ENCODE peak calls at places on chromosomes 7 and 10, in eight cellular contexts. One of them, this sample, is unnamed.

GRCh38 chr10:20890491-20891337 is 6.4 kb downstream of the NEBL start:
- DNase-seq in stimulated activated CD8-positive, alpha-beta memory T cell treated with anti-CD3 and anti-CD28 coated beads, Interleukin-7, amount 100 ng/mL, for 4 hours: no peak
- DNase-seq in amygdala: no peak
- DNase-seq in T-cell: no peak
- DNase-seq in SJCRH30: peak; percentile 71
- DNase-seq in brain microvascular endothelial cell: peak; percentile 71
- DNase-seq in glomerular endothelial cell: no peak
- DNase-seq in stimulated activated naive CD8-positive, alpha-beta T cell treated with anti-CD3 and anti-CD28 coated beads, Interleukin-15, Interleukin-2, amounts not matched to agents 100 U/mL and 50 U/mL, for 24 hours: no peak
- DNase-seq in this sample: no peak

GRCh38 chr10:53904506-53905241 is 896.4 kb downstream of the PCDH15 start:
- DNase-seq in stimulated activated CD8-positive, alpha-beta memory T cell treated with anti-CD3 and anti-CD28 coated beads, Interleukin-7, amount 100 ng/mL, for 4 hours: no peak
- DNase-seq in amygdala: no peak
- DNase-seq in T-cell: no peak
- DNase-seq in SJCRH30: no peak
- DNase-seq in brain microvascular endothelial cell: no peak
- DNase-seq in glomerular endothelial cell: no peak
- DNase-seq in stimulated activated naive CD8-positive, alpha-beta T cell treated with anti-CD3 and anti-CD28 coated beads, Interleukin-15, Interleukin-2, amounts not matched to agents 100 U/mL and 50 U/mL, for 24 hours: no peak
- DNase-seq in this sample: no peak

GRCh38 chr10:43390791-43391190 is 18.2 kb downstream of the HNRNPF start:
- DNase-seq in stimulated activated CD8-positive, alpha-beta memory T cell treated with anti-CD3 and anti-CD28 coated beads, Interleukin-7, amount 100 ng/mL, for 4 hours: no peak
- DNase-seq in amygdala: peak; percentile 70
- DNase-seq in T-cell: no peak
- DNase-seq in SJCRH30: no peak
- DNase-seq in brain microvascular endothelial cell: peak; percentile 38
- DNase-seq in glomerular endothelial cell: no peak
- DNase-seq in stimulated activated naive CD8-positive, alpha-beta T cell treated with anti-CD3 and anti-CD28 coated beads, Interleukin-15, Interleukin-2, amounts not matched to agents 100 U/mL and 50 U/mL, for 24 hours: no peak
- DNase-seq in this sample: no peak

GRCh38 chr7:141731476-141732149 is 6.5 kb upstream of the SSBP1 start:
- DNase-seq in stimulated activated CD8-positive, alpha-beta memory T cell treated with anti-CD3 and anti-CD28 coated beads, Interleukin-7, amount 100 ng/mL, for 4 hours: no peak
- DNase-seq in amygdala: no peak
- DNase-seq in T-cell: no peak
- DNase-seq in SJCRH30: no peak
- DNase-seq in brain microvascular endothelial cell: no peak
- DNase-seq in glomerular endothelial cell: no peak
- DNase-seq in stimulated activated naive CD8-positive, alpha-beta T cell treated with anti-CD3 and anti-CD28 coated beads, Interleukin-15, Interleukin-2, amounts not matched to agents 100 U/mL and 50 U/mL, for 24 hours: no peak
- DNase-seq in this sample: no peak

GRCh38 chr7:136293841-136294391 is 316.8 kb upstream of the MTPN start:
- DNase-seq in stimulated activated CD8-positive, alpha-beta memory T cell treated with anti-CD3 and anti-CD28 coated beads, Interleukin-7, amount 100 ng/mL, for 4 hours: no peak
- DNase-seq in amygdala: no peak
- DNase-seq in T-cell: no peak
- DNase-seq in SJCRH30: no peak
- DNase-seq in brain microvascular endothelial cell: no peak
- DNase-seq in glomerular endothelial cell: no peak
- DNase-seq in stimulated activated naive CD8-positive, alpha-beta T cell treated with anti-CD3 and anti-CD28 coated beads, Interleukin-15, Interleukin-2, amounts not matched to agents 100 U/mL and 50 U/mL, for 24 hours: no peak
- DNase-seq in this sample: no peak

GRCh38 chr7:23893942-23894890 is 184.2 kb downstream of the STK31 start:
- DNase-seq in stimulated activated CD8-positive, alpha-beta memory T cell treated with anti-CD3 and anti-CD28 coated beads, Interleukin-7, amount 100 ng/mL, for 4 hours: peak; percentile 3
- DNase-seq in amygdala: no peak
- DNase-seq in T-cell: no peak
- DNase-seq in SJCRH30: peak; percentile 12
- DNase-seq in brain microvascular endothelial cell: peak; percentile 32
- DNase-seq in glomerular endothelial cell: no peak
- DNase-seq in stimulated activated naive CD8-positive, alpha-beta T cell treated with anti-CD3 and anti-CD28 coated beads, Interleukin-15, Interleukin-2, amounts not matched to agents 100 U/mL and 50 U/mL, for 24 hours: peak; percentile 69
- DNase-seq in this sample: no peak

GRCh38 chr7:84196007-84196551 is 1.5 kb upstream of the SEMA3A start:
- DNase-seq in stimulated activated CD8-positive, alpha-beta memory T cell treated with anti-CD3 and anti-CD28 coated beads, Interleukin-7, amount 100 ng/mL, for 4 hours: no peak
- DNase-seq in amygdala: no peak
- DNase-seq in T-cell: no peak
- DNase-seq in SJCRH30: peak; percentile 65
- DNase-seq in brain microvascular endothelial cell: no peak
- DNase-seq in glomerular endothelial cell: no peak
- DNase-seq in stimulated activated naive CD8-positive, alpha-beta T cell treated with anti-CD3 and anti-CD28 coated beads, Interleukin-15, Interleukin-2, amounts not matched to agents 100 U/mL and 50 U/mL, for 24 hours: no peak
- DNase-seq in this sample: no peak

GRCh38 chr10:114026189-114027040 is 17.3 kb upstream of the ADRB1 start:
- DNase-seq in stimulated activated CD8-positive, alpha-beta memory T cell treated with anti-CD3 and anti-CD28 coated beads, Interleukin-7, amount 100 ng/mL, for 4 hours: no peak
- DNase-seq in amygdala: no peak
- DNase-seq in T-cell: no peak
- DNase-seq in SJCRH30: peak; percentile 26
- DNase-seq in brain microvascular endothelial cell: peak; percentile 78
- DNase-seq in glomerular endothelial cell: peak; percentile 37
- DNase-seq in stimulated activated naive CD8-positive, alpha-beta T cell treated with anti-CD3 and anti-CD28 coated beads, Interleukin-15, Interleukin-2, amounts not matched to agents 100 U/mL and 50 U/mL, for 24 hours: no peak
- DNase-seq in this sample: no peak

GRCh38 chr7:101162551-101163280 is 2.7 kb downstream of the VGF start:
- DNase-seq in stimulated activated CD8-positive, alpha-beta memory T cell treated with anti-CD3 and anti-CD28 coated beads, Interleukin-7, amount 100 ng/mL, for 4 hours: no peak
- DNase-seq in amygdala: no peak
- DNase-seq in T-cell: no peak
- DNase-seq in SJCRH30: peak; percentile 69
- DNase-seq in brain microvascular endothelial cell: no peak
- DNase-seq in glomerular endothelial cell: no peak
- DNase-seq in stimulated activated naive CD8-positive, alpha-beta T cell treated with anti-CD3 and anti-CD28 coated beads, Interleukin-15, Interleukin-2, amounts not matched to agents 100 U/mL and 50 U/mL, for 24 hours: peak; percentile 35
- DNase-seq in this sample: no peak

GRCh38 chr10:127904931-127905622 is 1.8 kb upstream of the PTPRE start:
- DNase-seq in stimulated activated CD8-positive, alpha-beta memory T cell treated with anti-CD3 and anti-CD28 coated beads, Interleukin-7, amount 100 ng/mL, for 4 hours: no peak
- DNase-seq in amygdala: no peak
- DNase-seq in T-cell: no peak
- DNase-seq in SJCRH30: no peak
- DNase-seq in brain microvascular endothelial cell: no peak
- DNase-seq in glomerular endothelial cell: no peak
- DNase-seq in stimulated activated naive CD8-positive, alpha-beta T cell treated with anti-CD3 and anti-CD28 coated beads, Interleukin-15, Interleukin-2, amounts not matched to agents 100 U/mL and 50 U/mL, for 24 hours: no peak
- DNase-seq in this sample: no peak

GRCh38 chr10:104297697-104298660 is 29.0 kb downstream of the GSTO2 start:
- DNase-seq in stimulated activated CD8-positive, alpha-beta memory T cell treated with anti-CD3 and anti-CD28 coated beads, Interleukin-7, amount 100 ng/mL, for 4 hours: no peak
- DNase-seq in amygdala: no peak
- DNase-seq in T-cell: peak; percentile 36
- DNase-seq in SJCRH30: peak; percentile 44
- DNase-seq in brain microvascular endothelial cell: peak; percentile 84
- DNase-seq in glomerular endothelial cell: no peak
- DNase-seq in stimulated activated naive CD8-positive, alpha-beta T cell treated with anti-CD3 and anti-CD28 coated beads, Interleukin-15, Interleukin-2, amounts not matched to agents 100 U/mL and 50 U/mL, for 24 hours: peak; percentile 66
- DNase-seq in this sample: no peak

GRCh38 chr7:99504281-99504602 is 220 bp upstream of the ZKSCAN5 start:
- DNase-seq in stimulated activated CD8-positive, alpha-beta memory T cell treated with anti-CD3 and anti-CD28 coated beads, Interleukin-7, amount 100 ng/mL, for 4 hours: no peak
- DNase-seq in amygdala: no peak
- DNase-seq in T-cell: no peak
- DNase-seq in SJCRH30: peak; percentile 98
- DNase-seq in brain microvascular endothelial cell: peak; percentile 98
- DNase-seq in glomerular endothelial cell: no peak
- DNase-seq in stimulated activated naive CD8-positive, alpha-beta T cell treated with anti-CD3 and anti-CD28 coated beads, Interleukin-15, Interleukin-2, amounts not matched to agents 100 U/mL and 50 U/mL, for 24 hours: no peak
- DNase-seq in this sample: peak; percentile 94

GRCh38 chr10:44983066-44983894 is 4.7 kb upstream of the DEPP1 start:
- DNase-seq in stimulated activated CD8-positive, alpha-beta memory T cell treated with anti-CD3 and anti-CD28 coated beads, Interleukin-7, amount 100 ng/mL, for 4 hours: no peak
- DNase-seq in amygdala: no peak
- DNase-seq in T-cell: no peak
- DNase-seq in SJCRH30: no peak
- DNase-seq in brain microvascular endothelial cell: no peak
- DNase-seq in glomerular endothelial cell: no peak
- DNase-seq in stimulated activated naive CD8-positive, alpha-beta T cell treated with anti-CD3 and anti-CD28 coated beads, Interleukin-15, Interleukin-2, amounts not matched to agents 100 U/mL and 50 U/mL, for 24 hours: no peak
- DNase-seq in this sample: no peak

GRCh38 chr7:155813125-155813524 is 862 bp upstream of the SHH start:
- DNase-seq in stimulated activated CD8-positive, alpha-beta memory T cell treated with anti-CD3 and anti-CD28 coated beads, Interleukin-7, amount 100 ng/mL, for 4 hours: no peak
- DNase-seq in amygdala: no peak
- DNase-seq in T-cell: no peak
- DNase-seq in SJCRH30: no peak
- DNase-seq in brain microvascular endothelial cell: no peak
- DNase-seq in glomerular endothelial cell: no peak
- DNase-seq in stimulated activated naive CD8-positive, alpha-beta T cell treated with anti-CD3 and anti-CD28 coated beads, Interleukin-15, Interleukin-2, amounts not matched to agents 100 U/mL and 50 U/mL, for 24 hours: no peak
- DNase-seq in this sample: no peak

GRCh38 chr10:125035588-125036298 is 93.8 kb downstream of the ZRANB1 start:
- DNase-seq in stimulated activated CD8-positive, alpha-beta memory T cell treated with anti-CD3 and anti-CD28 coated beads, Interleukin-7, amount 100 ng/mL, for 4 hours: no peak
- DNase-seq in amygdala: no peak
- DNase-seq in T-cell: no peak
- DNase-seq in SJCRH30: no peak
- DNase-seq in brain microvascular endothelial cell: no peak
- DNase-seq in glomerular endothelial cell: no peak
- DNase-seq in stimulated activated naive CD8-positive, alpha-beta T cell treated with anti-CD3 and anti-CD28 coated beads, Interleukin-15, Interleukin-2, amounts not matched to agents 100 U/mL and 50 U/mL, for 24 hours: no peak
- DNase-seq in this sample: no peak

GRCh38 chr10:79084972-79085597 is 16.3 kb downstream of the ZMIZ1 start:
- DNase-seq in stimulated activated CD8-positive, alpha-beta memory T cell treated with anti-CD3 and anti-CD28 coated beads, Interleukin-7, amount 100 ng/mL, for 4 hours: no peak
- DNase-seq in amygdala: no peak
- DNase-seq in T-cell: no peak
- DNase-seq in SJCRH30: no peak
- DNase-seq in brain microvascular endothelial cell: no peak
- DNase-seq in glomerular endothelial cell: no peak
- DNase-seq in stimulated activated naive CD8-positive, alpha-beta T cell treated with anti-CD3 and anti-CD28 coated beads, Interleukin-15, Interleukin-2, amounts not matched to agents 100 U/mL and 50 U/mL, for 24 hours: no peak
- DNase-seq in this sample: no peak

GRCh38 chr10:79491171-79491835 is 21.0 kb upstream of the EIF5AL1 start:
- DNase-seq in stimulated activated CD8-positive, alpha-beta memory T cell treated with anti-CD3 and anti-CD28 coated beads, Interleukin-7, amount 100 ng/mL, for 4 hours: no peak
- DNase-seq in amygdala: no peak
- DNase-seq in T-cell: no peak
- DNase-seq in SJCRH30: no peak
- DNase-seq in brain microvascular endothelial cell: no peak
- DNase-seq in glomerular endothelial cell: no peak
- DNase-seq in stimulated activated naive CD8-positive, alpha-beta T cell treated with anti-CD3 and anti-CD28 coated beads, Interleukin-15, Interleukin-2, amounts not matched to agents 100 U/mL and 50 U/mL, for 24 hours: no peak
- DNase-seq in this sample: no peak

GRCh38 chr10:49334993-49335972 is 36.3 kb downstream of the C10orf71 start:
- DNase-seq in stimulated activated CD8-positive, alpha-beta memory T cell treated with anti-CD3 and anti-CD28 coated beads, Interleukin-7, amount 100 ng/mL, for 4 hours: no peak
- DNase-seq in amygdala: no peak
- DNase-seq in T-cell: no peak
- DNase-seq in SJCRH30: no peak
- DNase-seq in brain microvascular endothelial cell: no peak
- DNase-seq in glomerular endothelial cell: no peak
- DNase-seq in stimulated activated naive CD8-positive, alpha-beta T cell treated with anti-CD3 and anti-CD28 coated beads, Interleukin-15, Interleukin-2, amounts not matched to agents 100 U/mL and 50 U/mL, for 24 hours: no peak
- DNase-seq in this sample: no peak

GRCh38 chr7:29328050-29328449 is 133.5 kb downstream of the CHN2 start:
- DNase-seq in stimulated activated CD8-positive, alpha-beta memory T cell treated with anti-CD3 and anti-CD28 coated beads, Interleukin-7, amount 100 ng/mL, for 4 hours: no peak
- DNase-seq in amygdala: no peak
- DNase-seq in T-cell: no peak
- DNase-seq in SJCRH30: no peak
- DNase-seq in brain microvascular endothelial cell: no peak
- DNase-seq in glomerular endothelial cell: no peak
- DNase-seq in stimulated activated naive CD8-positive, alpha-beta T cell treated with anti-CD3 and anti-CD28 coated beads, Interleukin-15, Interleukin-2, amounts not matched to agents 100 U/mL and 50 U/mL, for 24 hours: no peak
- DNase-seq in this sample: no peak

GRCh38 chr7:85074-85945 is 107.1 kb upstream of the FAM20C start:
- DNase-seq in stimulated activated CD8-positive, alpha-beta memory T cell treated with anti-CD3 and anti-CD28 coated beads, Interleukin-7, amount 100 ng/mL, for 4 hours: no peak
- DNase-seq in amygdala: no peak
- DNase-seq in T-cell: no peak
- DNase-seq in SJCRH30: no peak
- DNase-seq in brain microvascular endothelial cell: no peak
- DNase-seq in glomerular endothelial cell: no peak
- DNase-seq in stimulated activated naive CD8-positive, alpha-beta T cell treated with anti-CD3 and anti-CD28 coated beads, Interleukin-15, Interleukin-2, amounts not matched to agents 100 U/mL and 50 U/mL, for 24 hours: no peak
- DNase-seq in this sample: no peak

GRCh38 chr10:5538446-5538845 is 13.7 kb downstream of the CALML3 start:
- DNase-seq in stimulated activated CD8-positive, alpha-beta memory T cell treated with anti-CD3 and anti-CD28 coated beads, Interleukin-7, amount 100 ng/mL, for 4 hours: no peak
- DNase-seq in amygdala: no peak
- DNase-seq in T-cell: no peak
- DNase-seq in SJCRH30: no peak
- DNase-seq in brain microvascular endothelial cell: no peak
- DNase-seq in glomerular endothelial cell: no peak
- DNase-seq in stimulated activated naive CD8-positive, alpha-beta T cell treated with anti-CD3 and anti-CD28 coated beads, Interleukin-15, Interleukin-2, amounts not matched to agents 100 U/mL and 50 U/mL, for 24 hours: no peak
- DNase-seq in this sample: no peak

GRCh38 chr7:50791921-50792341 is 9.2 kb upstream of the GRB10 start:
- DNase-seq in stimulated activated CD8-positive, alpha-beta memory T cell treated with anti-CD3 and anti-CD28 coated beads, Interleukin-7, amount 100 ng/mL, for 4 hours: no peak
- DNase-seq in amygdala: no peak
- DNase-seq in T-cell: no peak
- DNase-seq in SJCRH30: no peak
- DNase-seq in brain microvascular endothelial cell: peak; percentile 54
- DNase-seq in glomerular endothelial cell: no peak
- DNase-seq in stimulated activated naive CD8-positive, alpha-beta T cell treated with anti-CD3 and anti-CD28 coated beads, Interleukin-15, Interleukin-2, amounts not matched to agents 100 U/mL and 50 U/mL, for 24 hours: no peak
- DNase-seq in this sample: no peak

GRCh38 chr7:77798394-77799077 is at the start of the genes PHTF2 and TMEM60:
- DNase-seq in stimulated activated CD8-positive, alpha-beta memory T cell treated with anti-CD3 and anti-CD28 coated beads, Interleukin-7, amount 100 ng/mL, for 4 hours: peak; percentile 91
- DNase-seq in amygdala: peak; percentile 99
- DNase-seq in T-cell: peak; percentile 95
- DNase-seq in SJCRH30: peak; percentile 100
- DNase-seq in brain microvascular endothelial cell: peak; percentile 100
- DNase-seq in glomerular endothelial cell: peak; percentile 99
- DNase-seq in stimulated activated naive CD8-positive, alpha-beta T cell treated with anti-CD3 and anti-CD28 coated beads, Interleukin-15, Interleukin-2, amounts not matched to agents 100 U/mL and 50 U/mL, for 24 hours: peak; percentile 94
- DNase-seq in this sample: peak; percentile 98

GRCh38 chr10:96721207-96721572 is 876 bp upstream of the PIK3AP1 start:
- DNase-seq in stimulated activated CD8-positive, alpha-beta memory T cell treated with anti-CD3 and anti-CD28 coated beads, Interleukin-7, amount 100 ng/mL, for 4 hours: no peak
- DNase-seq in amygdala: no peak
- DNase-seq in T-cell: no peak
- DNase-seq in SJCRH30: peak; percentile 10
- DNase-seq in brain microvascular endothelial cell: no peak
- DNase-seq in glomerular endothelial cell: no peak
- DNase-seq in stimulated activated naive CD8-positive, alpha-beta T cell treated with anti-CD3 and anti-CD28 coated beads, Interleukin-15, Interleukin-2, amounts not matched to agents 100 U/mL and 50 U/mL, for 24 hours: no peak
- DNase-seq in this sample: no peak

GRCh38 chr7:8035647-8036518 is 67.3 kb downstream of the GLCCI1 start:
- DNase-seq in stimulated activated CD8-positive, alpha-beta memory T cell treated with anti-CD3 and anti-CD28 coated beads, Interleukin-7, amount 100 ng/mL, for 4 hours: no peak
- DNase-seq in amygdala: no peak
- DNase-seq in T-cell: no peak
- DNase-seq in SJCRH30: peak; percentile 41
- DNase-seq in brain microvascular endothelial cell: peak; percentile 19
- DNase-seq in glomerular endothelial cell: no peak
- DNase-seq in stimulated activated naive CD8-positive, alpha-beta T cell treated with anti-CD3 and anti-CD28 coated beads, Interleukin-15, Interleukin-2, amounts not matched to agents 100 U/mL and 50 U/mL, for 24 hours: no peak
- DNase-seq in this sample: no peak

GRCh38 chr7:50502001-50502684 is 52.0 kb upstream of the FIGNL1 start:
- DNase-seq in stimulated activated CD8-positive, alpha-beta memory T cell treated with anti-CD3 and anti-CD28 coated beads, Interleukin-7, amount 100 ng/mL, for 4 hours: no peak
- DNase-seq in amygdala: no peak
- DNase-seq in T-cell: no peak
- DNase-seq in SJCRH30: peak; percentile 45
- DNase-seq in brain microvascular endothelial cell: peak; percentile 89
- DNase-seq in glomerular endothelial cell: no peak
- DNase-seq in stimulated activated naive CD8-positive, alpha-beta T cell treated with anti-CD3 and anti-CD28 coated beads, Interleukin-15, Interleukin-2, amounts not matched to agents 100 U/mL and 50 U/mL, for 24 hours: no peak
- DNase-seq in this sample: no peak

GRCh38 chr7:45721949-45722598 is 147.9 kb downstream of the ADCY1 start:
- DNase-seq in stimulated activated CD8-positive, alpha-beta memory T cell treated with anti-CD3 and anti-CD28 coated beads, Interleukin-7, amount 100 ng/mL, for 4 hours: no peak
- DNase-seq in amygdala: no peak
- DNase-seq in T-cell: no peak
- DNase-seq in SJCRH30: no peak
- DNase-seq in brain microvascular endothelial cell: no peak
- DNase-seq in glomerular endothelial cell: no peak
- DNase-seq in stimulated activated naive CD8-positive, alpha-beta T cell treated with anti-CD3 and anti-CD28 coated beads, Interleukin-15, Interleukin-2, amounts not matched to agents 100 U/mL and 50 U/mL, for 24 hours: no peak
- DNase-seq in this sample: no peak

GRCh38 chr10:129525408-129525807 is 58.4 kb downstream of the MGMT start:
- DNase-seq in stimulated activated CD8-positive, alpha-beta memory T cell treated with anti-CD3 and anti-CD28 coated beads, Interleukin-7, amount 100 ng/mL, for 4 hours: no peak
- DNase-seq in amygdala: no peak
- DNase-seq in T-cell: no peak
- DNase-seq in SJCRH30: no peak
- DNase-seq in brain microvascular endothelial cell: peak; percentile 24
- DNase-seq in glomerular endothelial cell: no peak
- DNase-seq in stimulated activated naive CD8-positive, alpha-beta T cell treated with anti-CD3 and anti-CD28 coated beads, Interleukin-15, Interleukin-2, amounts not matched to agents 100 U/mL and 50 U/mL, for 24 hours: no peak
- DNase-seq in this sample: no peak

GRCh38 chr7:41189866-41190265 is 513.0 kb downstream of the INHBA start:
- DNase-seq in stimulated activated CD8-positive, alpha-beta memory T cell treated with anti-CD3 and anti-CD28 coated beads, Interleukin-7, amount 100 ng/mL, for 4 hours: no peak
- DNase-seq in amygdala: no peak
- DNase-seq in T-cell: no peak
- DNase-seq in SJCRH30: no peak
- DNase-seq in brain microvascular endothelial cell: peak; percentile 95
- DNase-seq in glomerular endothelial cell: peak; percentile 94
- DNase-seq in stimulated activated naive CD8-positive, alpha-beta T cell treated with anti-CD3 and anti-CD28 coated beads, Interleukin-15, Interleukin-2, amounts not matched to agents 100 U/mL and 50 U/mL, for 24 hours: no peak
- DNase-seq in this sample: no peak

GRCh38 chr10:7915923-7916322 is 97.6 kb downstream of the TAF3 start:
- DNase-seq in stimulated activated CD8-positive, alpha-beta memory T cell treated with anti-CD3 and anti-CD28 coated beads, Interleukin-7, amount 100 ng/mL, for 4 hours: no peak
- DNase-seq in amygdala: no peak
- DNase-seq in T-cell: no peak
- DNase-seq in SJCRH30: no peak
- DNase-seq in brain microvascular endothelial cell: peak; percentile 16
- DNase-seq in glomerular endothelial cell: no peak
- DNase-seq in stimulated activated naive CD8-positive, alpha-beta T cell treated with anti-CD3 and anti-CD28 coated beads, Interleukin-15, Interleukin-2, amounts not matched to agents 100 U/mL and 50 U/mL, for 24 hours: no peak
- DNase-seq in this sample: no peak

GRCh38 chr7:7117935-7118586 is 64.3 kb upstream of the C1GALT1 start:
- DNase-seq in stimulated activated CD8-positive, alpha-beta memory T cell treated with anti-CD3 and anti-CD28 coated beads, Interleukin-7, amount 100 ng/mL, for 4 hours: no peak
- DNase-seq in amygdala: no peak
- DNase-seq in T-cell: no peak
- DNase-seq in SJCRH30: no peak
- DNase-seq in brain microvascular endothelial cell: no peak
- DNase-seq in glomerular endothelial cell: no peak
- DNase-seq in stimulated activated naive CD8-positive, alpha-beta T cell treated with anti-CD3 and anti-CD28 coated beads, Interleukin-15, Interleukin-2, amounts not matched to agents 100 U/mL and 50 U/mL, for 24 hours: no peak
- DNase-seq in this sample: no peak

GRCh38 chr7:68955656-68956055 is 642.6 kb upstream of the AUTS2 start:
- DNase-seq in stimulated activated CD8-positive, alpha-beta memory T cell treated with anti-CD3 and anti-CD28 coated beads, Interleukin-7, amount 100 ng/mL, for 4 hours: no peak
- DNase-seq in amygdala: no peak
- DNase-seq in T-cell: no peak
- DNase-seq in SJCRH30: no peak
- DNase-seq in brain microvascular endothelial cell: no peak
- DNase-seq in glomerular endothelial cell: no peak
- DNase-seq in stimulated activated naive CD8-positive, alpha-beta T cell treated with anti-CD3 and anti-CD28 coated beads, Interleukin-15, Interleukin-2, amounts not matched to agents 100 U/mL and 50 U/mL, for 24 hours: no peak
- DNase-seq in this sample: no peak

GRCh38 chr7:148856891-148857290 is 27.2 kb downstream of the EZH2 start:
- DNase-seq in stimulated activated CD8-positive, alpha-beta memory T cell treated with anti-CD3 and anti-CD28 coated beads, Interleukin-7, amount 100 ng/mL, for 4 hours: no peak
- DNase-seq in amygdala: no peak
- DNase-seq in T-cell: no peak
- DNase-seq in SJCRH30: no peak
- DNase-seq in brain microvascular endothelial cell: peak; percentile 14
- DNase-seq in glomerular endothelial cell: no peak
- DNase-seq in stimulated activated naive CD8-positive, alpha-beta T cell treated with anti-CD3 and anti-CD28 coated beads, Interleukin-15, Interleukin-2, amounts not matched to agents 100 U/mL and 50 U/mL, for 24 hours: no peak
- DNase-seq in this sample: no peak

GRCh38 chr10:97320480-97321031 is 1.5 kb downstream of the FRAT1 start:
- DNase-seq in stimulated activated CD8-positive, alpha-beta memory T cell treated with anti-CD3 and anti-CD28 coated beads, Interleukin-7, amount 100 ng/mL, for 4 hours: no peak
- DNase-seq in amygdala: no peak
- DNase-seq in T-cell: no peak
- DNase-seq in SJCRH30: no peak
- DNase-seq in brain microvascular endothelial cell: no peak
- DNase-seq in glomerular endothelial cell: no peak
- DNase-seq in stimulated activated naive CD8-positive, alpha-beta T cell treated with anti-CD3 and anti-CD28 coated beads, Interleukin-15, Interleukin-2, amounts not matched to agents 100 U/mL and 50 U/mL, for 24 hours: peak; percentile 48
- DNase-seq in this sample: no peak

This sample was measured in iPS DF 6.9.